ENCODE peak calls at places on chromosomes 12 and 14, in six cellular contexts. M, P, K, Z, N and I are unnamed samples.

GRCh38 chr12:67068204-67068731 is 200.9 kb upstream of the CAND1 start:
- DNase-seq in M (no peak), P (peak; percentile 16), K (peak; percentile 6), Z (no peak), N (peak; percentile 21), I (no peak)

GRCh38 chr12:31874961-31875608 is 84.1 kb upstream of the RESF1 start:
- DNase-seq in M (peak; percentile 60), P (no peak), K (no peak), Z (no peak), N (peak; percentile 69), I (peak; percentile 3)

GRCh38 chr14:32808574-32809098 is 130.0 kb upstream of the NPAS3 start:
- DNase-seq in M (no peak), P (peak; percentile 99), K (no peak), Z (no peak), N (no peak), I (no peak)

GRCh38 chr12:14129601-14130178 is 148.3 kb upstream of the GRIN2B start:
- DNase-seq in M (no peak), P (no peak), K (no peak), Z (no peak), N (no peak), I (no peak)

GRCh38 chr12:103728323-103728722 is 112.7 kb downstream of the NT5DC3 start:
- DNase-seq in M (no peak), P (no peak), K (no peak), Z (no peak), N (no peak), I (no peak)

GRCh38 chr14:20302042-20302761 is 3.5 kb downstream of the TTC5 start:
- DNase-seq in M (no peak), P (no peak), K (no peak), Z (no peak), N (no peak), I (peak; percentile 52)

GRCh38 chr12:95164656-95165055 is 52.6 kb downstream of the FGD6 start:
- DNase-seq in M (no peak), P (no peak), K (no peak), Z (no peak), N (no peak), I (no peak)

GRCh38 chr12:1497161-1497560 is 97.2 kb downstream of the FBXL14 start:
- DNase-seq in M (no peak), P (no peak), K (no peak), Z (no peak), N (no peak), I (no peak)

GRCh38 chr12:29317556-29318363 is 63.2 kb downstream of the ERGIC2 start:
- DNase-seq in M (peak; percentile 30), P (peak; percentile 44), K (peak; percentile 44), Z (peak; percentile 65), N (peak; percentile 14), I (peak; percentile 88)

GRCh38 chr14:89660183-89660582 is 243.2 kb upstream of the FOXN3 start:
- DNase-seq in M (peak; percentile 27), P (no peak), K (no peak), Z (no peak), N (no peak), I (no peak)

GRCh38 chr12:58588771-58589170 is 331.5 kb downstream of the LRIG3 start:
- DNase-seq in M (no peak), P (no peak), K (no peak), Z (no peak), N (no peak), I (no peak)

GRCh38 chr12:67650127-67650495 is 1.6 kb downstream of the DYRK2 start:
- DNase-seq in M (peak; percentile 43), P (no peak), K (peak; percentile 42), Z (no peak), N (no peak), I (peak; percentile 17)